ENCODE peak calls at places on chromosomes 3 and 15, in nine cellular contexts. One of them, this sample, is unnamed. For H3K4me1, the result is how much of the 10 kb centered on the place peaks cover.

GRCh38 chr3:189568931-189569330 is 62.3 kb upstream of the TP63 start:
- DNase-seq in uterus: no peak
- DNase-seq in CD8-positive, alpha-beta memory T cell: no peak
- DNase-seq in mammary epithelial cell: no peak
- DNase-seq in H9: no peak
- DNase-seq in GM23338: no peak
- DNase-seq in ovary: no peak
- DNase-seq in left ventricle myocardium inferior: no peak
- DNase-seq in breast epithelium: no peak
- DNase-seq in this sample: no peak

GRCh38 chr15:85402195-85402921 is 22.0 kb downstream of the AKAP13 start:
- DNase-seq in ovary: no peak
- DNase-seq in H9: no peak
- DNase-seq in CD8-positive, alpha-beta memory T cell: no peak
- DNase-seq in mammary epithelial cell: peak
- DNase-seq in breast epithelium: no peak
- DNase-seq in GM23338: no peak
- DNase-seq in uterus: no peak
- DNase-seq in left ventricle myocardium inferior: no peak
- DNase-seq in this sample: no peak

GRCh38 chr15:70447927-70448698 is 315.2 kb downstream of the UACA start:
- DNase-seq in GM23338: peak
- DNase-seq in CD8-positive, alpha-beta memory T cell: peak
- DNase-seq in breast epithelium: no peak
- DNase-seq in mammary epithelial cell: no peak
- DNase-seq in uterus: no peak
- DNase-seq in H9: no peak
- DNase-seq in ovary: no peak
- DNase-seq in left ventricle myocardium inferior: peak
- DNase-seq in this sample: peak

GRCh38 chr3:114221165-114221880 is 16.1 kb downstream of the ZNF80 start:
- DNase-seq in uterus: no peak
- DNase-seq in GM23338: no peak
- DNase-seq in mammary epithelial cell: no peak
- DNase-seq in left ventricle myocardium inferior: peak
- DNase-seq in breast epithelium: no peak
- DNase-seq in H9: no peak
- DNase-seq in ovary: no peak
- DNase-seq in CD8-positive, alpha-beta memory T cell: peak
- DNase-seq in this sample: no peak

GRCh38 chr3:24495334-24495994 is 814 bp upstream of the THRB start:
- DNase-seq in ovary: peak
- DNase-seq in uterus: peak
- DNase-seq in mammary epithelial cell: peak
- DNase-seq in GM23338: peak
- DNase-seq in H9: peak
- DNase-seq in left ventricle myocardium inferior: peak
- DNase-seq in CD8-positive, alpha-beta memory T cell: no peak
- DNase-seq in breast epithelium: peak
- DNase-seq in this sample: peak

GRCh38 chr3:1196997-1197396 is 104.2 kb downstream of the CNTN6 start:
- DNase-seq in breast epithelium: no peak
- DNase-seq in mammary epithelial cell: no peak
- DNase-seq in left ventricle myocardium inferior: no peak
- DNase-seq in uterus: no peak
- DNase-seq in CD8-positive, alpha-beta memory T cell: no peak
- DNase-seq in ovary: no peak
- DNase-seq in H9: no peak
- DNase-seq in GM23338: no peak
- DNase-seq in this sample: no peak

GRCh38 chr3:116166121-116166520 is 279.2 kb downstream of the LSAMP start:
- DNase-seq in ovary: no peak
- DNase-seq in mammary epithelial cell: no peak
- DNase-seq in left ventricle myocardium inferior: no peak
- DNase-seq in uterus: no peak
- DNase-seq in breast epithelium: no peak
- DNase-seq in GM23338: no peak
- DNase-seq in CD8-positive, alpha-beta memory T cell: no peak
- DNase-seq in H9: no peak
- DNase-seq in this sample: no peak

GRCh38 chr3:129231331-129232119 is 17.9 kb upstream of the COPG1 start:
- DNase-seq in uterus: no peak
- DNase-seq in GM23338: no peak
- DNase-seq in mammary epithelial cell: peak
- DNase-seq in breast epithelium: no peak
- DNase-seq in CD8-positive, alpha-beta memory T cell: no peak
- DNase-seq in H9: no peak
- DNase-seq in left ventricle myocardium inferior: no peak
- DNase-seq in ovary: no peak
- DNase-seq in this sample: no peak

GRCh38 chr3:30551266-30551665 is 55.1 kb upstream of the TGFBR2 start:
- DNase-seq in H9: no peak
- DNase-seq in ovary: no peak
- DNase-seq in CD8-positive, alpha-beta memory T cell: no peak
- DNase-seq in breast epithelium: no peak
- DNase-seq in left ventricle myocardium inferior: no peak
- DNase-seq in GM23338: no peak
- DNase-seq in uterus: no peak
- DNase-seq in mammary epithelial cell: no peak
- DNase-seq in this sample: no peak

GRCh38 chr15:35252351-35252865 is 167.3 kb upstream of the NANOGP8 start:
- DNase-seq in H9: no peak
- DNase-seq in left ventricle myocardium inferior: no peak
- DNase-seq in mammary epithelial cell: no peak
- DNase-seq in breast epithelium: no peak
- DNase-seq in GM23338: no peak
- DNase-seq in CD8-positive, alpha-beta memory T cell: no peak
- DNase-seq in uterus: no peak
- DNase-seq in ovary: no peak
- DNase-seq in this sample: no peak

GRCh38 chr3:188219147-188219546 is 65.2 kb downstream of the LPP start:
- DNase-seq in mammary epithelial cell: no peak
- DNase-seq in H9: no peak
- DNase-seq in ovary: no peak
- DNase-seq in CD8-positive, alpha-beta memory T cell: no peak
- DNase-seq in breast epithelium: no peak
- DNase-seq in left ventricle myocardium inferior: no peak
- DNase-seq in GM23338: no peak
- DNase-seq in uterus: no peak
- DNase-seq in this sample: no peak

GRCh38 chr3:13539285-13539625 is 9.7 kb upstream of the FBLN2 start:
- DNase-seq in uterus: no peak
- DNase-seq in CD8-positive, alpha-beta memory T cell: no peak
- DNase-seq in H9: no peak
- DNase-seq in breast epithelium: no peak
- DNase-seq in mammary epithelial cell: peak
- DNase-seq in left ventricle myocardium inferior: no peak
- DNase-seq in GM23338: no peak
- DNase-seq in ovary: no peak
- DNase-seq in this sample: peak

GRCh38 chr3:29281265-29282228 is 676 bp downstream of the RBMS3 start:
- DNase-seq in H9: peak
- DNase-seq in ovary: peak
- DNase-seq in mammary epithelial cell: peak
- DNase-seq in uterus: peak
- DNase-seq in CD8-positive, alpha-beta memory T cell: no peak
- DNase-seq in breast epithelium: no peak
- DNase-seq in left ventricle myocardium inferior: no peak
- DNase-seq in GM23338: no peak
- DNase-seq in this sample: peak

GRCh38 chr3:190302209-190302885 is 19.9 kb downstream of the CLDN1 start:
- DNase-seq in uterus: no peak
- DNase-seq in left ventricle myocardium inferior: no peak
- DNase-seq in GM23338: no peak
- DNase-seq in H9: no peak
- DNase-seq in mammary epithelial cell: peak
- DNase-seq in breast epithelium: no peak
- DNase-seq in ovary: no peak
- DNase-seq in CD8-positive, alpha-beta memory T cell: no peak
- DNase-seq in this sample: no peak

GRCh38 chr3:64179860-64180259 is 45.4 kb downstream of the PRICKLE2 start:
- DNase-seq in H9: no peak
- DNase-seq in mammary epithelial cell: no peak
- DNase-seq in left ventricle myocardium inferior: no peak
- DNase-seq in uterus: no peak
- DNase-seq in GM23338: no peak
- DNase-seq in CD8-positive, alpha-beta memory T cell: no peak
- DNase-seq in breast epithelium: no peak
- DNase-seq in ovary: no peak
- DNase-seq in this sample: no peak

GRCh38 chr3:69649713-69650419 is 89.4 kb upstream of the MITF start:
- DNase-seq in breast epithelium: no peak
- DNase-seq in H9: no peak
- DNase-seq in uterus: no peak
- DNase-seq in CD8-positive, alpha-beta memory T cell: no peak
- DNase-seq in mammary epithelial cell: peak
- DNase-seq in ovary: no peak
- DNase-seq in left ventricle myocardium inferior: no peak
- DNase-seq in GM23338: no peak
- DNase-seq in this sample: no peak

GRCh38 chr3:195877136-195877715 is 31.1 kb downstream of the TNK2 start:
- DNase-seq in mammary epithelial cell: no peak
- DNase-seq in CD8-positive, alpha-beta memory T cell: no peak
- DNase-seq in uterus: no peak
- DNase-seq in GM23338: no peak
- DNase-seq in breast epithelium: no peak
- DNase-seq in H9: no peak
- DNase-seq in left ventricle myocardium inferior: no peak
- DNase-seq in ovary: no peak
- DNase-seq in this sample: no peak

GRCh38 chr3:30180305-30181275 is 425.8 kb upstream of the TGFBR2 start:
- DNase-seq in H9: no peak
- DNase-seq in ovary: no peak
- DNase-seq in uterus: no peak
- DNase-seq in mammary epithelial cell: peak
- DNase-seq in GM23338: no peak
- DNase-seq in breast epithelium: no peak
- DNase-seq in CD8-positive, alpha-beta memory T cell: no peak
- DNase-seq in left ventricle myocardium inferior: no peak
- DNase-seq in this sample: no peak

GRCh38 chr3:37945803-37946530 is 44.6 kb upstream of the VILL start:
- DNase-seq in GM23338: no peak
- DNase-seq in left ventricle myocardium inferior: no peak
- DNase-seq in CD8-positive, alpha-beta memory T cell: no peak
- DNase-seq in mammary epithelial cell: peak
- DNase-seq in breast epithelium: peak
- DNase-seq in uterus: no peak
- DNase-seq in H9: no peak
- DNase-seq in ovary: no peak
- DNase-seq in this sample: no peak
- H3K4me1 ChIP-seq in GM23338: under half
- H3K4me1 ChIP-seq in left ventricle myocardium inferior: under half
- H3K4me1 ChIP-seq in CD8-positive, alpha-beta memory T cell: under half
- H3K4me1 ChIP-seq in mammary epithelial cell: half or more
- H3K4me1 ChIP-seq in breast epithelium: under half
- H3K4me1 ChIP-seq in uterus: under half
- H3K4me1 ChIP-seq in H9: under half
- H3K4me1 ChIP-seq in ovary: under half
- H3K4me1 ChIP-seq in this sample: half or more

GRCh38 chr15:98796685-98797084 is 148.3 kb downstream of the IGF1R start:
- DNase-seq in uterus: no peak
- DNase-seq in left ventricle myocardium inferior: no peak
- DNase-seq in H9: no peak
- DNase-seq in ovary: no peak
- DNase-seq in breast epithelium: no peak
- DNase-seq in mammary epithelial cell: no peak
- DNase-seq in GM23338: no peak
- DNase-seq in CD8-positive, alpha-beta memory T cell: no peak
- DNase-seq in this sample: no peak
- H3K4me1 ChIP-seq in uterus: under half
- H3K4me1 ChIP-seq in left ventricle myocardium inferior: half or more
- H3K4me1 ChIP-seq in H9: under half
- H3K4me1 ChIP-seq in ovary: under half
- H3K4me1 ChIP-seq in breast epithelium: under half
- H3K4me1 ChIP-seq in mammary epithelial cell: under half
- H3K4me1 ChIP-seq in GM23338: half or more
- H3K4me1 ChIP-seq in CD8-positive, alpha-beta memory T cell: under half
- H3K4me1 ChIP-seq in this sample: under half

GRCh38 chr15:64845183-64845611 is 3.5 kb downstream of the PLEKHO2 start:
- DNase-seq in CD8-positive, alpha-beta memory T cell: no peak
- DNase-seq in left ventricle myocardium inferior: peak
- DNase-seq in H9: no peak
- DNase-seq in ovary: peak
- DNase-seq in breast epithelium: peak
- DNase-seq in GM23338: no peak
- DNase-seq in mammary epithelial cell: no peak
- DNase-seq in uterus: no peak
- DNase-seq in this sample: peak

GRCh38 chr15:64844576-64845140 is 2.9 kb downstream of the PLEKHO2 start:
- DNase-seq in left ventricle myocardium inferior: no peak
- DNase-seq in mammary epithelial cell: no peak
- DNase-seq in H9: peak
- DNase-seq in breast epithelium: no peak
- DNase-seq in GM23338: no peak
- DNase-seq in ovary: no peak
- DNase-seq in uterus: no peak
- DNase-seq in CD8-positive, alpha-beta memory T cell: peak
- DNase-seq in this sample: no peak

GRCh38 chr15:64842099-64842940 is 605 bp downstream of the PLEKHO2 start:
- DNase-seq in H9: no peak
- DNase-seq in uterus: no peak
- DNase-seq in CD8-positive, alpha-beta memory T cell: no peak
- DNase-seq in breast epithelium: no peak
- DNase-seq in ovary: no peak
- DNase-seq in left ventricle myocardium inferior: peak
- DNase-seq in mammary epithelial cell: peak
- DNase-seq in GM23338: peak
- DNase-seq in this sample: peak

GRCh38 chr15:64842986-64843561 is 1.4 kb downstream of the PLEKHO2 start:
- DNase-seq in left ventricle myocardium inferior: peak
- DNase-seq in H9: no peak
- DNase-seq in breast epithelium: peak
- DNase-seq in ovary: peak
- DNase-seq in uterus: peak
- DNase-seq in mammary epithelial cell: no peak
- DNase-seq in CD8-positive, alpha-beta memory T cell: no peak
- DNase-seq in GM23338: no peak
- DNase-seq in this sample: peak

GRCh38 chr15:64843996-64844395 is 2.3 kb downstream of the PLEKHO2 start:
- DNase-seq in left ventricle myocardium inferior: no peak
- DNase-seq in ovary: no peak
- DNase-seq in GM23338: no peak
- DNase-seq in H9: no peak
- DNase-seq in mammary epithelial cell: no peak
- DNase-seq in uterus: no peak
- DNase-seq in CD8-positive, alpha-beta memory T cell: no peak
- DNase-seq in breast epithelium: no peak
- DNase-seq in this sample: no peak
- H3K4me1 ChIP-seq in left ventricle myocardium inferior: half or more
- H3K4me1 ChIP-seq in ovary: under half
- H3K4me1 ChIP-seq in GM23338: half or more
- H3K4me1 ChIP-seq in H9: under half
- H3K4me1 ChIP-seq in mammary epithelial cell: half or more
- H3K4me1 ChIP-seq in uterus: under half
- H3K4me1 ChIP-seq in CD8-positive, alpha-beta memory T cell: half or more
- H3K4me1 ChIP-seq in breast epithelium: under half
- H3K4me1 ChIP-seq in this sample: under half

DNA sequence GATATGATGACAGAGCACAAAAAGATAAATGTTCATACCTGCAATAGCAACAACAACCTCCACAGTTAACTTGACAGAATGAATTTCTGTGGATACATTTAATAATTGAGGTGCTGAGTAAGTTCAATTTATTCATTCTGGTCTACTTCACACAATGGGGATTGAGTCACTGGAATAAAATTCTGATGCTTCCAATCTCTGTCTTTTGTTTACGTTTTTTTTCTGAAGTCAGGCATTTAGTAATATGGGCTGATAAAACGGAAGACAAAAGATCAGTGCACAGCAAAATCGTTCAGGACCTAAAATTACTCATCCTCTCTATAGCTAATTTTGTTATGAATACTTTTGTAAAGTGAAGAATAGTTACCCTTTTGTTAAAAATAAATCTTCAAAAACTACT is 565.9 kb upstream of the CCDC54 start:
- DNase-seq in uterus: no peak
- DNase-seq in left ventricle myocardium inferior: no peak
- DNase-seq in H9: no peak
- DNase-seq in CD8-positive, alpha-beta memory T cell: no peak
- DNase-seq in ovary: no peak
- DNase-seq in breast epithelium: no peak
- DNase-seq in GM23338: no peak
- DNase-seq in mammary epithelial cell: peak
- DNase-seq in this sample: no peak
- H3K4me1 ChIP-seq in uterus: under half
- H3K4me1 ChIP-seq in left ventricle myocardium inferior: under half
- H3K4me1 ChIP-seq in H9: under half
- H3K4me1 ChIP-seq in CD8-positive, alpha-beta memory T cell: under half
- H3K4me1 ChIP-seq in ovary: under half
- H3K4me1 ChIP-seq in breast epithelium: under half
- H3K4me1 ChIP-seq in GM23338: under half
- H3K4me1 ChIP-seq in mammary epithelial cell: under half
- H3K4me1 ChIP-seq in this sample: under half

This sample was measured in tibial artery.